ENCODE peak calls at places on chromosomes 2 and 18, in eight cellular contexts. M, U, A, W, I, X, Z and P are unnamed samples.

GRCh38 chr18:29154758-29155725 is 978.1 kb upstream of the CDH2 start:
- DNase-seq in M (no peak), U (no peak), A (peak), W (no peak), I (no peak), X (peak), Z (peak), P (no peak)

GRCh38 chr2:33214857-33215256 is 261.6 kb upstream of the RASGRP3 start:
- DNase-seq in M (no peak), U (no peak), A (no peak), W (no peak), I (no peak), X (no peak), Z (no peak), P (no peak)

GRCh38 chr2:208978966-208979365 is 444.9 kb upstream of the MAP2 start:
- DNase-seq in M (no peak), U (no peak), A (no peak), W (no peak), I (no peak), X (no peak), Z (peak), P (no peak)

GRCh38 chr2:171811229-171811628 is 82.8 kb downstream of the SLC25A12 start:
- DNase-seq in M (no peak), U (peak), A (peak), W (peak), I (no peak), X (peak), Z (peak), P (no peak)

GRCh38 chr2:105766300-105766866 is 21.7 kb downstream of the NCK2 start:
- DNase-seq in M (no peak), U (no peak), A (no peak), W (no peak), I (no peak), X (no peak), Z (no peak), P (no peak)

GRCh38 chr2:25055521-25055920 is 13.6 kb downstream of the EFR3B start:
- DNase-seq in M (no peak), U (no peak), A (no peak), W (no peak), I (no peak), X (no peak), Z (no peak), P (no peak)

GRCh38 chr2:129191530-129191929 is 787.9 kb upstream of the RAB6C start:
- DNase-seq in M (no peak), U (no peak), A (no peak), W (no peak), I (no peak), X (no peak), Z (peak), P (no peak)

GRCh38 chr18:8469793-8470192 is 139.4 kb upstream of the RAB12 start:
- DNase-seq in M (no peak), U (no peak), A (peak), W (no peak), I (no peak), X (no peak), Z (peak), P (no peak)

GRCh38 chr2:64007924-64008323 is 11.3 kb downstream of the VPS54 start:
- DNase-seq in M (no peak), U (no peak), A (no peak), W (no peak), I (no peak), X (no peak), Z (no peak), P (no peak)

GRCh38 chr2:120712180-120712678 is 23.4 kb upstream of the GLI2 start:
- DNase-seq in M (no peak), U (no peak), A (peak), W (no peak), I (no peak), X (no peak), Z (no peak), P (no peak)

GRCh38 chr2:40346535-40347354 is 105.1 kb downstream of the SLC8A1 start:
- DNase-seq in M (no peak), U (no peak), A (peak), W (no peak), I (no peak), X (no peak), Z (no peak), P (no peak)

GRCh38 chr18:77857926-77858325 is 608.3 kb downstream of the GALR1 start:
- DNase-seq in M (no peak), U (no peak), A (no peak), W (no peak), I (no peak), X (no peak), Z (no peak), P (no peak)

GRCh38 chr2:121895723-121896571 is 140.5 kb downstream of the TSN start:
- DNase-seq in M (no peak), U (no peak), A (no peak), W (no peak), I (no peak), X (no peak), Z (no peak), P (no peak)

GRCh38 chr2:210199186-210199765 is 26.0 kb downstream of the ACADL start:
- DNase-seq in M (no peak), U (no peak), A (peak), W (peak), I (no peak), X (peak), Z (peak), P (peak)

GRCh38 chr2:1626271-1626681 is 118.0 kb downstream of the PXDN start:
- DNase-seq in M (no peak), U (no peak), A (no peak), W (no peak), I (no peak), X (no peak), Z (no peak), P (no peak)

GRCh38 chr18:44679912-44680270 is 797 bp upstream of the SETBP1 start:
- DNase-seq in M (peak), U (peak), A (peak), W (peak), I (peak), X (no peak), Z (peak), P (peak)

GRCh38 chr2:101972621-101973434 is 18.9 kb upstream of the IL1R2 start:
- DNase-seq in M (no peak), U (no peak), A (peak), W (no peak), I (no peak), X (no peak), Z (peak), P (no peak)

GRCh38 chr18:67154979-67155378 is 361.5 kb downstream of the DSEL start:
- DNase-seq in M (no peak), U (no peak), A (no peak), W (no peak), I (no peak), X (no peak), Z (no peak), P (no peak)

GRCh38 chr2:106193977-106194778 is at the start of gene UXS1:
- DNase-seq in M (peak), U (peak), A (peak), W (peak), I (peak), X (peak), Z (peak), P (peak)

GRCh38 chr2:200619275-200619674 is 33.5 kb downstream of the AOX1 start:
- DNase-seq in M (no peak), U (no peak), A (peak), W (no peak), I (no peak), X (no peak), Z (no peak), P (no peak)

GRCh38 chr2:178530625-178531142 is 50.4 kb downstream of the PLEKHA3 start:
- DNase-seq in M (no peak), U (no peak), A (no peak), W (no peak), I (no peak), X (no peak), Z (no peak), P (peak)

GRCh38 chr18:71844810-71845209 is 699.3 kb downstream of the CBLN2 start:
- DNase-seq in M (no peak), U (no peak), A (no peak), W (no peak), I (no peak), X (no peak), Z (no peak), P (no peak)

GRCh38 chr2:215403441-215404356 is 32.2 kb downstream of the FN1 start:
- DNase-seq in M (no peak), U (no peak), A (no peak), W (no peak), I (no peak), X (no peak), Z (no peak), P (no peak)

GRCh38 chr2:30234180-30234971 is 3.0 kb downstream of the LBH start:
- DNase-seq in M (no peak), U (no peak), A (peak), W (no peak), I (peak), X (no peak), Z (peak), P (no peak)

GRCh38 chr18:22505136-22505535 is 87.4 kb upstream of the CTAGE1 start:
- DNase-seq in M (no peak), U (no peak), A (peak), W (no peak), I (no peak), X (no peak), Z (peak), P (no peak)

GRCh38 chr2:228974169-228974568 is 296.9 kb downstream of the PID1 start:
- DNase-seq in M (no peak), U (no peak), A (no peak), W (no peak), I (no peak), X (no peak), Z (no peak), P (no peak)

GRCh38 chr18:62939433-62939832 is 224.1 kb downstream of the PHLPP1 start:
- DNase-seq in M (no peak), U (no peak), A (no peak), W (no peak), I (no peak), X (no peak), Z (no peak), P (no peak)

GRCh38 chr2:46876741-46877384 is 38.7 kb downstream of the MCFD2 start:
- DNase-seq in M (no peak), U (peak), A (peak), W (no peak), I (no peak), X (peak), Z (peak), P (no peak)

GRCh38 chr2:128354161-128354560 is 35.5 kb upstream of the HS6ST1 start:
- DNase-seq in M (no peak), U (no peak), A (no peak), W (no peak), I (no peak), X (no peak), Z (no peak), P (no peak)

GRCh38 chr18:75075429-75075841 is 133.5 kb downstream of the PTGR3 start:
- DNase-seq in M (no peak), U (no peak), A (no peak), W (no peak), I (no peak), X (no peak), Z (no peak), P (no peak)

GRCh38 chr2:101613073-101613704 is 84.3 kb upstream of the MAP4K4 start:
- DNase-seq in M (no peak), U (no peak), A (no peak), W (no peak), I (no peak), X (no peak), Z (no peak), P (no peak)

GRCh38 chr2:428591-428990 is 140.7 kb upstream of the ALKAL2 start:
- DNase-seq in M (no peak), U (no peak), A (no peak), W (no peak), I (no peak), X (no peak), Z (no peak), P (no peak)